ENCODE peak calls at places on chromosomes 13 and 19, in nine cellular contexts. X, M, T, U, E, Q, G, B and V are unnamed samples.

GRCh38 chr19:57016076-57016475 is 103.7 kb upstream of the USP29 start:
- DNase-seq in E (no peak), Q (no peak), U (no peak), B (no peak), M (no peak), X (no peak), T (no peak), G (no peak), V (no peak)

GRCh38 chr19:3504723-3505122 is 1.4 kb upstream of the FZR1 start:
- DNase-seq in X (no peak), U (no peak), Q (no peak), T (no peak), E (peak; percentile 12), M (no peak), B (no peak), G (no peak), V (no peak)

GRCh38 chr13:94917814-94918213 is 205.5 kb upstream of the SOX21 start:
- DNase-seq in Q (no peak), X (no peak), B (no peak), G (no peak), T (no peak), M (no peak), E (peak; percentile 7), U (no peak), V (no peak)

GRCh38 chr13:74710006-74710405 is 575.8 kb upstream of the KLF12 start:
- DNase-seq in M (no peak), U (no peak), E (peak; percentile 86), Q (no peak), B (peak; percentile 4), G (peak; percentile 62), T (no peak), X (no peak), V (peak; percentile 12)

GRCh38 chr19:46388311-46389095 is 24.9 kb downstream of the CCDC8 start:
- DNase-seq in M (no peak), T (no peak), B (no peak), G (no peak), E (no peak), X (no peak), Q (no peak), U (peak; percentile 30), V (no peak)

GRCh38 chr13:74134777-74135305 is 637 bp upstream of the KLF12 start:
- DNase-seq in Q (peak; percentile 65), X (peak; percentile 43), B (no peak), T (no peak), E (no peak), G (no peak), U (peak; percentile 66), M (peak; percentile 75), V (no peak)

GRCh38 chr13:32849369-32849768 is 166.9 kb upstream of the KL start:
- DNase-seq in M (no peak), U (no peak), E (no peak), X (no peak), B (no peak), Q (no peak), G (no peak), T (no peak), V (no peak)

GRCh38 chr19:54465367-54466109 is 2.0 kb upstream of the LENG9 start:
- DNase-seq in B (no peak), G (no peak), T (no peak), Q (no peak), M (no peak), E (no peak), U (peak; percentile 52), X (peak; percentile 19), V (no peak)

GRCh38 chr13:55569514-55569913 is 1571.2 kb upstream of the PRR20A start:
- DNase-seq in M (no peak), X (no peak), B (no peak), E (no peak), G (no peak), T (no peak), U (no peak), Q (no peak), V (no peak)

GRCh38 chr13:23999411-23999810 is 102.1 kb upstream of the C1QTNF9B start:
- DNase-seq in B (no peak), T (no peak), G (no peak), M (no peak), Q (no peak), X (no peak), E (no peak), U (no peak), V (no peak)

GRCh38 chr19:14497347-14497921 is 1.5 kb upstream of the GIPC1 start:
- DNase-seq in M (peak; percentile 77), U (no peak), X (peak; percentile 36), E (no peak), Q (peak; percentile 22), B (no peak), T (no peak), G (no peak), V (no peak)

GRCh38 chr19:1837625-1838105 is 10.6 kb downstream of the REXO1 start:
- DNase-seq in T (no peak), B (no peak), G (no peak), E (peak; percentile 36), Q (no peak), M (peak; percentile 72), X (no peak), U (no peak), V (no peak)

GRCh38 chr13:26557393-26558073 is at the start of gene WASF3:
- DNase-seq in Q (peak; percentile 95), T (peak; percentile 42), U (peak; percentile 93), B (peak; percentile 90), E (peak; percentile 93), X (peak; percentile 95), G (peak; percentile 64), M (peak; percentile 86), V (peak; percentile 41)

GRCh38 chr13:51612867-51613266 is 28.6 kb downstream of the WDFY2 start:
- DNase-seq in Q (no peak), M (no peak), X (no peak), U (no peak), B (no peak), G (no peak), E (no peak), T (no peak), V (no peak)

GRCh38 chr13:30866692-30867669 is 39.1 kb upstream of the MEDAG start:
- DNase-seq in B (no peak), M (no peak), U (no peak), T (no peak), X (no peak), Q (no peak), E (no peak), G (no peak), V (no peak)

GRCh38 chr13:30863231-30863630 is 42.8 kb upstream of the MEDAG start:
- DNase-seq in X (no peak), G (no peak), U (no peak), T (no peak), E (no peak), B (no peak), Q (no peak), M (no peak), V (no peak)

GRCh38 chr13:30863796-30864195 is 42.3 kb upstream of the MEDAG start:
- DNase-seq in Q (no peak), B (no peak), X (no peak), G (no peak), E (no peak), T (no peak), M (no peak), U (no peak), V (no peak)

GRCh38 chr13:30864352-30865130 is 41.5 kb upstream of the MEDAG start:
- DNase-seq in U (no peak), M (no peak), G (peak; percentile 83), B (peak; percentile 98), T (peak; percentile 94), Q (no peak), X (no peak), E (peak; percentile 95), V (peak; percentile 89)

GRCh38 chr13:30865131-30866009 is 40.7 kb upstream of the MEDAG start:
- DNase-seq in Q (peak; percentile 70), T (peak; percentile 86), G (peak; percentile 89), M (peak; percentile 80), E (peak; percentile 96), X (peak; percentile 79), U (peak; percentile 81), B (peak; percentile 96), V (peak; percentile 75)
- H3K4me3 ChIP-seq in Q (no peak overlapping the region), T (peak overlapping the region; percentile 21), G (peak overlapping the region; percentile 29), M (no peak overlapping the region), E (peak overlapping the region; percentile 21), X (no peak overlapping the region), U (no peak overlapping the region), B (peak overlapping the region; percentile 30), V (no peak overlapping the region)

DNA sequence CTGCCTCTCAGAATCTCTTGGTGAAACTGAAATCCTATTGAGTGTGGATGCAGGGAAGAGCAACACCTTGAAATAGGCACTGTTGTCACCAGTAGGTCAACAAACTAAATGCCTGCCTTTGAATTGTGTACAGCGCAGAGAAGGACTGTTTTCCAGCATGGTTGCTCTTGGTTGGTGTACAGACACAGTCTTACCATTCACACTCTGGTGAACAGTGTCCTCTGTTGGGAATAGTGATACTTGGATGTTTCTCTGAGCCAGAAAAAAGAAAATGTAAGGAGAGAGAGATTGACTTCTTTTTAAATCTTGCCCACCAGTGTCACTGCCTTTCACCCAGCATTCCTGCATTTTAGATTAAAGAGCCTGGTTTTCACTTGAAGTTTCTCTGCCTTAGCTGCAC is 179.7 kb downstream of the STK24 start:
- DNase-seq in B (peak; percentile 40), G (no peak), M (no peak), E (peak; percentile 28), T (no peak), X (no peak), Q (no peak), U (no peak), V (no peak)
- TF ChIP-seq CTCF in B (peak; percentile 43), G (peak; percentile 42), M (peak; percentile 16), E (peak; percentile 14), T (peak; percentile 17), X (peak; percentile 29), Q (no peak), U (peak; percentile 11), V (peak; percentile 43)

GRCh38 chr19:34184880-34185491 is 12.7 kb downstream of the LSM14A start:
- DNase-seq in E (peak; percentile 28), M (no peak), B (no peak), X (no peak), U (no peak), T (no peak), G (no peak), Q (no peak), V (peak; percentile 37)
- H3K4me3 ChIP-seq in E (no peak overlapping the region), M (no peak overlapping the region), B (no peak overlapping the region), X (no peak overlapping the region), U (no peak overlapping the region), T (no peak overlapping the region), G (no peak overlapping the region), Q (no peak overlapping the region), V (no peak overlapping the region)

GRCh38 chr19:22545751-22546150 is 88.4 kb upstream of the ZNF492 start:
- DNase-seq in E (peak; percentile 29), G (no peak), M (peak; percentile 12), T (no peak), B (no peak), X (no peak), Q (peak; percentile 21), U (no peak), V (no peak)
- TF ChIP-seq CTCF in E (peak; percentile 40), G (peak; percentile 33), M (peak; percentile 48), T (no peak), B (no peak), X (peak; percentile 29), Q (peak; percentile 21), U (peak; percentile 60), V (peak; percentile 14)